ENCODE peak calls at places on chromosome 9, in seven cellular contexts. X, Y, N, Z, R, E and O are unnamed samples.

GRCh38 chr9:134655101-134655500 is 13.5 kb downstream of the COL5A1 start:
- DNase-seq in X (no peak), Y (peak; percentile 57), N (no peak), Z (no peak), R (no peak), E (peak; percentile 6), O (no peak)

GRCh38 chr9:119500072-119500771 is 131.0 kb upstream of the BRINP1 start:
- DNase-seq in X (no peak), Y (no peak), N (no peak), Z (no peak), R (no peak), E (no peak), O (no peak)

GRCh38 chr9:23438299-23438907 is 387.6 kb downstream of the ELAVL2 start:
- DNase-seq in X (no peak), Y (no peak), N (no peak), Z (no peak), R (no peak), E (no peak), O (no peak)

GRCh38 chr9:69758001-69758730 is 1.6 kb downstream of the PTAR1 start:
- DNase-seq in X (no peak), Y (no peak), N (no peak), Z (peak; percentile 51), R (peak; percentile 33), E (no peak), O (no peak)

GRCh38 chr9:79129865-79130480 is 441.8 kb upstream of the TLE4 start:
- DNase-seq in X (peak; percentile 11), Y (no peak), N (peak; percentile 44), Z (peak; percentile 69), R (peak; percentile 53), E (peak; percentile 23), O (peak; percentile 18)

GRCh38 chr9:124339603-124340146 is 75.6 kb downstream of the PSMB7 start:
- DNase-seq in X (no peak), Y (peak; percentile 39), N (no peak), Z (no peak), R (no peak), E (no peak), O (no peak)

GRCh38 chr9:115373000-115373709 is 255.2 kb upstream of the TNC start:
- DNase-seq in X (no peak), Y (no peak), N (no peak), Z (peak; percentile 93), R (peak; percentile 94), E (no peak), O (no peak)

GRCh38 chr9:100322954-100323536 is 29.7 kb downstream of the TEX10 start:
- DNase-seq in X (no peak), Y (no peak), N (no peak), Z (peak; percentile 60), R (peak; percentile 53), E (no peak), O (no peak)

GRCh38 chr9:100216178-100216787 is 117.2 kb downstream of the INVS start:
- DNase-seq in X (no peak), Y (no peak), N (peak; percentile 55), Z (peak; percentile 72), R (peak; percentile 38), E (no peak), O (peak; percentile 54)

GRCh38 chr9:122442568-122442967 is 35.2 kb downstream of the OR1J1 start:
- DNase-seq in X (no peak), Y (no peak), N (no peak), Z (no peak), R (no peak), E (no peak), O (no peak)

GRCh38 chr9:131049829-131050715 is 41.1 kb downstream of the LAMC3 start:
- DNase-seq in X (no peak), Y (no peak), N (no peak), Z (no peak), R (no peak), E (no peak), O (no peak)

GRCh38 chr9:91162784-91163440 is 198.8 kb downstream of the AUH start:
- DNase-seq in X (no peak), Y (no peak), N (no peak), Z (peak; percentile 36), R (peak; percentile 86), E (no peak), O (no peak)

GRCh38 chr9:107751522-107752235 is 262.1 kb upstream of the KLF4 start:
- DNase-seq in X (no peak), Y (no peak), N (no peak), Z (peak; percentile 37), R (peak; percentile 90), E (no peak), O (no peak)

DNA sequence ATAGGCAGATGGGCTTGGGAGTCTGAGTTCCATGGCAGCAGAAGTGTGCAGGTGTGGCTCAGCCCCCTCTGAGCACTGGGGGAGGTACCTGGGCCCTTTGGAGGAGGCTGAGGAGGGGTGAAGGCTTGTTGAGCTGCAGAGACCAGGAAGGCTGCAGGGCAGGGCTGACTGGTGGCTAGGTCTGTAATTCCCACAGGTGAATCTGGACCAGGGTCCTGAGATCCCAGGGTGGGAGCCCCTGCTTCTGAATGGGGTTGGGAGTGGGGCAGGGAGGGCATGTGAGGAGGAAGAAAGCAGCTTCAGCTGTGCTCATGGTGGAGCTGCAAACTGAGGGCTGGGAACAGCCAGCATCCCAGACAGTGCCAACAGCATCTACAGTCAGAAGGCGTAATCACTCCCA is 111.1 kb downstream of the CACNA1B start:
- DNase-seq in X (no peak), Y (no peak), N (no peak), Z (no peak), R (no peak), E (no peak), O (no peak)
- H3K9me3 ChIP-seq in X (no peaks in the 10 kb centered on the region), Y (no peaks in the 10 kb centered on the region), N (no peaks in the 10 kb centered on the region), Z (no peaks in the 10 kb centered on the region), R (no peaks in the 10 kb centered on the region), E (no peaks in the 10 kb centered on the region), O (no peaks in the 10 kb centered on the region)

GRCh38 chr9:101371813-101372212 is 13.0 kb downstream of the BAAT start:
- DNase-seq in X (no peak), Y (no peak), N (no peak), Z (no peak), R (no peak), E (no peak), O (no peak)
- H3K4me1 ChIP-seq in X (no peaks in the 10 kb centered on the region), Y (no peaks in the 10 kb centered on the region), N (no peaks in the 10 kb centered on the region), Z (no peaks in the 10 kb centered on the region), R (peaks cover 3% of the 10 kb centered on the region), E (no peaks in the 10 kb centered on the region), O (no peaks in the 10 kb centered on the region)

GRCh38 chr9:96751815-96752214 is 26.1 kb downstream of the ZNF510 start:
- DNase-seq in X (no peak), Y (no peak), N (no peak), Z (no peak), R (no peak), E (no peak), O (no peak)
- H3K9me3 ChIP-seq in X (peaks cover 10% of the 10 kb centered on the region), Y (no peaks in the 10 kb centered on the region), N (peaks cover 25% of the 10 kb centered on the region), Z (peaks cover 2% of the 10 kb centered on the region), R (peaks cover 97% of the 10 kb centered on the region), E (peaks cover 100% of the 10 kb centered on the region), O (peaks cover 92% of the 10 kb centered on the region)

DNA sequence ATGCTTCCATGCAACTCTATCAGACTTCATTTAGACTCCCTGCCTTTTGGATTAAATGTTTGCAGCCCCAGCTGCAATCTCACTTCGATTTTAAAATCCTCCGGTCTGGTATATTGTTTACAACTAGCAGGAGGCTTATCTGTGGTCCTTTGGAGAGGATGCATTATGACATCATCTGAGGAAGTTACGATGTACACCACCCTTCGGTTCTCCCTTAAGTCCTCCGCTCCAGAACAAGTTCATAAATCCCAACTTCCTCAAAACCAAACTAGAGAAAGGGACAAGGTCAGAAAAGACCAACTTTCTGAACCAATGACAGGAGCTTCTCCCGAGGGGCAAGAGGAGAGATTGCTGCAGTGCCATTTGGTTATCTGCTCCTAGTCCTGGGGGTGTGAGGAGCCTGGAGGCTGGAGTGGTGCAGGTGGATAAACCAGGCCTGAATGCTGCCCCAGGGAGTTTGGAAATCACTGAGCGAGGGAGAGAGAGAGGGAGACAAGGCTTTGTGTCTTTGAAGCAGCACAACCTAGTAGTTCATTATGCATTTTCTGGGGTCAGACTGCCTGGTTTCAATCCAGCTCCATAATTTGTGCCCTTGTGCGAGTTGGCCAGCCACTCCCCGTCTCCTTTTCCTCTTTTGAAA is 313.8 kb downstream of the TLE1 start:
- DNase-seq in X (no peak), Y (no peak), N (no peak), Z (no peak), R (peak; percentile 27), E (no peak), O (no peak)
- H3K4me1 ChIP-seq in X (peaks cover 2% of the 10 kb centered on the region), Y (peaks cover 16% of the 10 kb centered on the region), N (peaks cover 3% of the 10 kb centered on the region), Z (no peaks in the 10 kb centered on the region), R (peaks cover under 1% of the 10 kb centered on the region), E (peaks cover 27% of the 10 kb centered on the region), O (peaks cover 13% of the 10 kb centered on the region)

DNA sequence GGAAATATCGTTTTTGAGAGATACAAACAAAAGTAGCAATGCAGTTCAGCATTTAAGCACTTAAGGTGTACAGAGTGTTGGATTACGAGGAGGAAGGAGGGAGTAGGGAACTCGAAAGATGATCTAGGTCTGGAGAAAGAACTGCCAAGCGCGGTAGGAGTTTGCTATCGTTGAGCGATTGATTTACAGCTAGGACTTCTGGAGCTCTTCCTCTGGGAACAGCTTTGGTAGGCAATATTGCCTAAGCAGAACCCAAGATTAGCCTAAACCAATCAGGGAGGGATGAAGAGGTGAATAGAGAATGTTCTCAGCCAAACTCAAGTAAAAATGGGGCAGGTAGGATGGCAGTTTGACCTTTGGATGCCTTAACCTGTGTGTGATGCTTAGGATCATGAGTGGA is 975 bp downstream of the CLTA start:
- DNase-seq in X (no peak), Y (no peak), N (no peak), Z (no peak), R (peak; percentile 26), E (no peak), O (no peak)
- H3K9me3 ChIP-seq in X (no peaks in the 10 kb centered on the region), Y (no peaks in the 10 kb centered on the region), N (no peaks in the 10 kb centered on the region), Z (no peaks in the 10 kb centered on the region), R (no peaks in the 10 kb centered on the region), E (no peaks in the 10 kb centered on the region), O (no peaks in the 10 kb centered on the region)

GRCh38 chr9:128550226-128550625 is 2.2 kb upstream of the SPTAN1 start:
- DNase-seq in X (no peak), Y (no peak), N (no peak), Z (no peak), R (peak; percentile 15), E (no peak), O (no peak)

GRCh38 chr9:128551652-128552152 is 685 bp upstream of the SPTAN1 start:
- DNase-seq in X (no peak), Y (no peak), N (no peak), Z (no peak), R (no peak), E (no peak), O (no peak)

GRCh38 chr9:128552744-128553221 is 396 bp downstream of the SPTAN1 start:
- DNase-seq in X (no peak), Y (peak; percentile 83), N (peak; percentile 54), Z (no peak), R (no peak), E (peak; percentile 59), O (peak; percentile 57)

GRCh38 chr9:128552153-128552743 is at the start of gene SPTAN1:
- DNase-seq in X (peak; percentile 92), Y (peak; percentile 96), N (peak; percentile 89), Z (peak; percentile 88), R (peak; percentile 93), E (peak; percentile 91), O (peak; percentile 92)

GRCh38 chr9:128550770-128551651 is 1.4 kb upstream of the SPTAN1 start:
- DNase-seq in X (peak; percentile 16), Y (peak; percentile 64), N (no peak), Z (no peak), R (peak; percentile 68), E (peak; percentile 45), O (peak; percentile 49)
- H3K4me1 ChIP-seq in X (peaks cover 8% of the 10 kb centered on the region), Y (peaks cover 34% of the 10 kb centered on the region), N (peaks cover 19% of the 10 kb centered on the region), Z (peaks cover 21% of the 10 kb centered on the region), R (peaks cover 9% of the 10 kb centered on the region), E (peaks cover 70% of the 10 kb centered on the region), O (peaks cover 48% of the 10 kb centered on the region)